ENCODE peak calls at places on chromosomes 2 and 18, in ten cellular contexts. H, T, R, N, L, M, D, O, C and V are unnamed samples. For H3K27me3 and H3K4me1, the result is how much of the 10 kb centered on the place peaks cover.

GRCh38 chr2:158443613-158444012 is 12.9 kb downstream of the CCDC148 start:
- DNase-seq in T (no peak), R (no peak), L (no peak), M (no peak), H (no peak), C (no peak), N (no peak), D (no peak), O (no peak), V (no peak)

GRCh38 chr2:144921131-144921530 is 401.2 kb upstream of the ZEB2 start:
- DNase-seq in T (no peak), M (no peak), C (no peak), R (no peak), D (no peak), H (no peak), O (no peak), L (no peak), N (no peak), V (no peak)

GRCh38 chr18:23730850-23731249 is 41.6 kb downstream of the LAMA3 start:
- DNase-seq in R (no peak), N (no peak), C (no peak), H (no peak), L (no peak), D (no peak), M (no peak), T (no peak), O (no peak), V (no peak)

GRCh38 chr2:27954261-27954673 is 63.7 kb downstream of the BABAM2 start:
- DNase-seq in L (no peak), D (no peak), H (no peak), R (no peak), N (no peak), O (no peak), C (no peak), T (no peak), M (peak), V (peak)

GRCh38 chr2:16525265-16525887 is 140.3 kb downstream of the CYRIA start:
- DNase-seq in D (no peak), M (peak), R (no peak), C (no peak), T (peak), N (no peak), H (peak), L (peak), O (peak), V (peak)

GRCh38 chr2:217653240-217653639 is 349.6 kb downstream of the TNS1 start:
- DNase-seq in D (peak), L (no peak), C (peak), T (peak), O (peak), H (no peak), N (no peak), M (peak), R (peak), V (peak)

GRCh38 chr2:74991977-74992376 is 33.5 kb downstream of the POLE4 start:
- DNase-seq in M (no peak), T (no peak), O (no peak), R (no peak), D (no peak), C (no peak), H (no peak), N (no peak), L (no peak), V (no peak)

GRCh38 chr2:150080115-150080514 is 407.4 kb downstream of the RND3 start:
- DNase-seq in L (no peak), O (no peak), D (no peak), C (no peak), T (no peak), H (no peak), R (peak), N (no peak), M (peak), V (peak)

GRCh38 chr2:38213619-38214018 is 137.7 kb upstream of the CYP1B1 start:
- DNase-seq in N (no peak), H (no peak), L (no peak), O (no peak), D (no peak), T (no peak), R (no peak), C (no peak), M (no peak), V (no peak)

GRCh38 chr18:8052237-8052701 is 485.2 kb downstream of the PTPRM start:
- DNase-seq in L (no peak), R (peak), C (no peak), M (no peak), O (no peak), D (no peak), N (no peak), H (no peak), T (no peak), V (peak)

GRCh38 chr2:218583983-218584850 is 15.6 kb downstream of the CNOT9 start:
- DNase-seq in O (no peak), D (no peak), L (no peak), C (no peak), R (no peak), M (peak), N (no peak), T (no peak), H (peak), V (no peak)

GRCh38 chr18:2891526-2892431 is 45.0 kb downstream of the EMILIN2 start:
- DNase-seq in L (no peak), D (no peak), C (no peak), R (no peak), M (no peak), N (no peak), T (no peak), O (no peak), H (no peak), V (peak)

GRCh38 chr2:78383576-78383975 is 641.9 kb upstream of the REG3G start:
- DNase-seq in L (no peak), R (no peak), C (no peak), D (no peak), M (no peak), T (no peak), N (no peak), O (no peak), H (no peak), V (no peak)

GRCh38 chr2:183729380-183729779 is 605.1 kb downstream of the NUP35 start:
- DNase-seq in R (no peak), D (no peak), N (no peak), M (no peak), L (no peak), O (no peak), H (no peak), T (no peak), C (no peak), V (no peak)

GRCh38 chr2:33436083-33436482 is 40.4 kb upstream of the RASGRP3 start:
- DNase-seq in M (peak), R (no peak), L (no peak), D (no peak), H (no peak), O (no peak), T (no peak), N (no peak), C (no peak), V (no peak)

GRCh38 chr2:124301915-124302314 is 276.8 kb downstream of the CNTNAP5 start:
- DNase-seq in O (no peak), N (no peak), T (no peak), D (no peak), C (no peak), M (no peak), R (no peak), H (no peak), L (no peak), V (no peak)

GRCh38 chr2:147709655-147710054 is 135.2 kb upstream of the ACVR2A start:
- DNase-seq in T (no peak), C (no peak), R (no peak), O (no peak), H (peak), N (no peak), M (no peak), D (no peak), L (no peak), V (no peak)

GRCh38 chr2:30078521-30078920 is 68.3 kb upstream of the YPEL5 start:
- DNase-seq in O (no peak), R (no peak), D (no peak), H (no peak), M (no peak), L (no peak), C (no peak), T (no peak), N (no peak), V (no peak)

GRCh38 chr2:4635289-4635688 is 931.9 kb downstream of the DCDC2C start:
- DNase-seq in H (no peak), N (no peak), C (no peak), D (no peak), M (peak), L (no peak), O (no peak), R (no peak), T (no peak), V (no peak)

GRCh38 chr2:191165190-191165643 is 14.4 kb upstream of the STAT4 start:
- DNase-seq in L (peak), T (peak), H (no peak), C (no peak), M (peak), N (no peak), O (no peak), R (peak), D (no peak), V (peak)

GRCh38 chr2:230018153-230018552 is 50.6 kb downstream of the SLC16A14 start:
- DNase-seq in N (no peak), R (peak), L (no peak), C (no peak), H (no peak), M (no peak), D (no peak), T (no peak), O (no peak), V (peak)

GRCh38 chr2:240816584-240817495 is 3.2 kb downstream of the KIF1A start:
- DNase-seq in C (peak), M (no peak), N (peak), T (peak), L (no peak), H (peak), D (no peak), R (no peak), O (peak), V (no peak)
- H3K27me3 ChIP-seq in C (under half), M (under half), N (half or more), T (under half), L (under half), H (under half), D (under half), R (under half), O (under half), V (under half)

DNA sequence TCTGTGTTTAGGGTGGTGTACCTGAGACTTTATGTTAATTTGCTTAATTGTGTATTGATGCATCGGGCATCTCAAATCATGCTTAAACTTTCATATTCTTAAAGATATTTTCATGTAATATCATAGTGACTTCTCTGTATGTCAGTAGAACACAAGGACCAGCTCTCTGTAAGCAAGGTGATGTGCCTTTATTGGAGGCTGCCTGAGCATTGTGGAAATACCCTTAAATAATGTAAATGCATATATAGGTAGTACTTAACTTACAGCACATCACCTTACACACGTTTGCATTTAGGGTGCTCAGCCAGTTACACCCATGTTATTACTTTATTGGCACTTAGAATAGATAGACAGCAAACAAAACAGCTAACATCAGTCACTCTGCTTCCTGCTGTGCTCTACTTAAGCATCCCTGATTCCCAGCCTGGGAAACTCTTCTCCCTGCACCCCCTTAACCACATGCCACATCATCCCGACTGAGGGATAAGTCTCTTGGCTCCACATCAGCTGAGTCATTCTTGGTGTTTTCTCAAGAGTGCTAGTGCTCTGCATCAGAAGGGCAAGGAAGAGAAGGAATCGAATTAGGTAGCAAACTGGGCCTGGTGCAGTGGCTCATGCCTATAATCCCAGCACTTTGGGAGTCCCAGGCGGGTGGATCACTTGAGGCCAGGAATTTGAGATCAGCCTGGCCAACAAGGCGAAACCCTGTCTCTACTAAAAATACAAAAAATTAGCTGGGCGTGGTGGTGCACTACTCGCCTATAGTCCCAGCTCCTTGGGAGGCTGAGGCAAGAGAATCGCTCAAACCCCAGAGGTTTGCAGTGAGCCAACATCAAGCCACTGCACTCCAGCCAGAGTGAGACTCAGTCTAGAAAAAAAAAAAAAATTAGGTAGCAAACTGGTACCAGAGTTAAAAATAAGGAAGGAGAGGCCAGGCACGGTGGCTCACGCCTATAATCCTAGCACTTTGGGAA is 108.7 kb downstream of the MAP3K20 start:
- DNase-seq in M (peak), C (no peak), N (no peak), T (no peak), H (peak), D (no peak), R (peak), L (peak), O (peak), V (peak)
- H3K4me1 ChIP-seq in M (under half), C (under half), N (under half), T (under half), H (under half), D (half or more), R (under half), L (under half), O (under half), V (under half)

DNA sequence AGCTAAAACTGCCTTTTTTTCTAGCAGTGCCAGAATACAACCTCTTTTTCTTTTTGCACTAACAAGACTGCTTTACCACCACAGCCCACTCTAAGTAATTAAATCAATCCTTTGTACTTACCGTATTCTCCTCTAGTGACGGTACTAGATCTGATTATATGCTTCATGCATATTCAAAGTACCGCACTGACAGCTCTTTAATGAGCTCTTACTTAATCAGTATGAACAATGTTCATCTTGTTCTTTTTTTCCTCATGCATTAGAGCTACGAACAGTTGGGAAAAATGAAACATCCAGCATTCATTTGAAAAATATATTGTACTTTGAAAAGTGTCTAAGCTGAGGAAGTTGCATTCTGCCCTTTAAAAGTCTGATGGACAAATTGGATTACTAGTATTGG is 16.1 kb upstream of the OTX1 start:
- DNase-seq in O (no peak), H (no peak), T (no peak), N (no peak), R (no peak), M (peak), C (no peak), L (peak), D (no peak), V (no peak)
- H3K4me3 ChIP-seq in O (no peak), H (no peak), T (no peak), N (no peak), R (no peak), M (no peak), C (no peak), L (no peak), D (no peak), V (no peak)

GRCh38 chr18:57077786-57078552 is 68.9 kb upstream of the BOD1L2 start:
- DNase-seq in H (peak), L (no peak), O (no peak), D (no peak), T (no peak), R (no peak), C (no peak), N (peak), M (no peak), V (no peak)
- H3K27me3 ChIP-seq in H (under half), L (under half), O (under half), D (under half), T (under half), R (under half), C (under half), N (half or more), M (under half), V (half or more)

DNA sequence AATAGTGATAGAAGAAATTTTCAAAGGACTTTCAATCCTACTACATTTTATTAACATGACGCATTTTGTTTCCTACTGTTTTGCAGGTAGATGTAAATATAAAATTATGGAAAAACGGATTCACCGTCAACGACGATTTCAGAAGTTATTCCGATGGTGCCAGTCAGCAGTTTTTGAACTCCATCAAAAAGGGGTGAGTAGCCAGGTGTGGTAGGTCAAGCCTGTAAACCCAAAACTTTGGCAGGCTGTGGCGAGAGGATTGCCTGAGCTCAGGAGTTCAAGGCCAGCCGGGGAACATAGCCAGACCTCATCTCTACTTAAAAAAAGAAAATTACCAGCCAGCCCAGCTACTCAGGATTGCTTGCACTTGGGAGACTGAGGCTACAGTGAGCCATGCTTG is 33.0 kb upstream of the MFSD2B start:
- DNase-seq in L (no peak), N (no peak), M (no peak), R (no peak), O (no peak), T (no peak), H (no peak), C (no peak), D (no peak), V (no peak)
- H3K4me1 ChIP-seq in L (under half), N (under half), M (under half), R (under half), O (under half), T (under half), H (under half), C (under half), D (under half), V (under half)

GRCh38 chr2:195532628-195533271 is 124.3 kb upstream of the SLC39A10 start:
- DNase-seq in T (no peak), O (no peak), M (peak), L (no peak), C (no peak), N (no peak), R (peak), H (no peak), D (no peak), V (peak)
- H3K4me3 ChIP-seq in T (no peak), O (no peak), M (no peak), L (no peak), C (peak), N (no peak), R (peak), H (no peak), D (no peak), V (peak)

GRCh38 chr2:222301296-222301997 is 2.6 kb upstream of the PAX3 start:
- DNase-seq in L (peak), O (no peak), M (no peak), D (no peak), N (peak), C (no peak), T (no peak), R (no peak), H (peak), V (no peak)
- H3K27me3 ChIP-seq in L (half or more), O (half or more), M (half or more), D (half or more), N (half or more), C (half or more), T (under half), R (half or more), H (half or more), V (half or more)

GRCh38 chr2:63853527-63854310 is 12.0 kb downstream of the UGP2 start:
- DNase-seq in H (no peak), N (no peak), O (no peak), M (no peak), L (no peak), C (no peak), T (no peak), R (peak), D (no peak), V (no peak)
- H3K4me1 ChIP-seq in H (under half), N (half or more), O (under half), M (under half), L (half or more), C (under half), T (under half), R (half or more), D (half or more), V (under half)

GRCh38 chr2:177395594-177395993 is 3.0 kb downstream of the AGPS start:
- DNase-seq in H (no peak), M (no peak), N (no peak), O (no peak), T (no peak), L (no peak), C (no peak), D (no peak), R (no peak), V (no peak)

GRCh38 chr2:177398290-177398683 is 5.7 kb downstream of the AGPS start:
- DNase-seq in M (no peak), L (no peak), D (no peak), T (no peak), R (peak), O (no peak), N (no peak), C (no peak), H (no peak), V (no peak)

GRCh38 chr2:177394622-177395021 is 2.0 kb downstream of the AGPS start:
- DNase-seq in T (no peak), N (no peak), H (no peak), D (no peak), O (no peak), C (no peak), L (no peak), R (no peak), M (no peak), V (no peak)

GRCh38 chr2:177397501-177398289 is 5.1 kb downstream of the AGPS start:
- DNase-seq in L (no peak), N (no peak), D (no peak), T (no peak), M (peak), R (peak), O (no peak), H (no peak), C (no peak), V (peak)

GRCh38 chr2:177396630-177397460 is 4.3 kb downstream of the AGPS start:
- DNase-seq in C (no peak), R (peak), T (peak), L (no peak), O (peak), D (no peak), M (peak), N (no peak), H (no peak), V (peak)
- H3K4me3 ChIP-seq in C (no peak), R (peak), T (no peak), L (no peak), O (no peak), D (no peak), M (no peak), N (no peak), H (no peak), V (peak)